ENCODE peak calls at places on chromosomes 12 and 14, in nine cellular contexts. T, R, Z, X, B, D, U, Q and E are unnamed samples.

GRCh38 chr14:100131181-100131580 is 28.3 kb downstream of the DEGS2 start:
- DNase-seq in X (peak; percentile 78), D (no peak), B (no peak), Q (no peak), R (no peak), U (no peak), T (no peak), Z (no peak), E (no peak)

GRCh38 chr12:21852251-21852650 is 77.7 kb upstream of the KCNJ8 start:
- DNase-seq in R (no peak), Z (no peak), Q (no peak), B (peak; percentile 90), T (no peak), U (no peak), X (no peak), D (no peak), E (no peak)

GRCh38 chr12:71694099-71694820 is 8.4 kb downstream of the TMEM19 start:
- DNase-seq in B (no peak), R (no peak), T (no peak), Q (no peak), Z (no peak), X (no peak), D (no peak), U (no peak), E (no peak)

GRCh38 chr12:11922361-11922760 is 148.4 kb upstream of the BCL2L14 start:
- DNase-seq in Q (no peak), X (no peak), R (no peak), B (no peak), U (no peak), D (no peak), T (no peak), Z (no peak), E (no peak)

GRCh38 chr14:89616425-89617141 is 199.6 kb upstream of the FOXN3 start:
- DNase-seq in B (peak; percentile 39), R (no peak), U (no peak), X (no peak), T (peak; percentile 28), D (no peak), Q (no peak), Z (no peak), E (no peak)

GRCh38 chr14:52349731-52350130 is 35.6 kb downstream of the PTGER2 start:
- DNase-seq in U (no peak), T (no peak), Q (no peak), D (no peak), Z (no peak), B (no peak), R (no peak), X (no peak), E (no peak)

GRCh38 chr12:88932457-88932856 is 352.2 kb upstream of the KITLG start:
- DNase-seq in U (no peak), Z (no peak), T (no peak), X (no peak), Q (no peak), D (no peak), R (no peak), B (no peak), E (no peak)

GRCh38 chr12:124426594-124427550 is 132.0 kb downstream of the RFLNA start:
- DNase-seq in Q (no peak), X (no peak), T (no peak), D (no peak), U (no peak), R (no peak), B (no peak), Z (peak; percentile 48), E (no peak)

GRCh38 chr14:24037658-24038037 is 14.2 kb upstream of the CARMIL3 start:
- DNase-seq in B (no peak), R (no peak), X (peak; percentile 50), Z (no peak), T (no peak), Q (peak; percentile 79), D (peak; percentile 63), U (no peak), E (no peak)

GRCh38 chr14:68671899-68672298 is 121.0 kb downstream of the ZFP36L1 start:
- DNase-seq in X (no peak), R (no peak), B (no peak), U (no peak), D (no peak), T (peak; percentile 61), Q (no peak), Z (no peak), E (no peak)

GRCh38 chr12:8603858-8604257 is 8.8 kb downstream of the AICDA start:
- DNase-seq in U (no peak), Z (no peak), T (no peak), B (no peak), Q (no peak), D (no peak), R (no peak), X (no peak), E (no peak)

GRCh38 chr14:22997676-22998323 is 12.1 kb downstream of the C14orf93 start:
- DNase-seq in D (no peak), R (no peak), Q (no peak), T (no peak), B (no peak), U (no peak), Z (peak; percentile 46), X (no peak), E (no peak)

GRCh38 chr12:62604856-62605255 is 138.2 kb downstream of the MON2 start:
- DNase-seq in Z (no peak), T (peak; percentile 44), U (no peak), Q (no peak), X (no peak), R (no peak), B (peak; percentile 35), D (no peak), E (no peak)

DNA sequence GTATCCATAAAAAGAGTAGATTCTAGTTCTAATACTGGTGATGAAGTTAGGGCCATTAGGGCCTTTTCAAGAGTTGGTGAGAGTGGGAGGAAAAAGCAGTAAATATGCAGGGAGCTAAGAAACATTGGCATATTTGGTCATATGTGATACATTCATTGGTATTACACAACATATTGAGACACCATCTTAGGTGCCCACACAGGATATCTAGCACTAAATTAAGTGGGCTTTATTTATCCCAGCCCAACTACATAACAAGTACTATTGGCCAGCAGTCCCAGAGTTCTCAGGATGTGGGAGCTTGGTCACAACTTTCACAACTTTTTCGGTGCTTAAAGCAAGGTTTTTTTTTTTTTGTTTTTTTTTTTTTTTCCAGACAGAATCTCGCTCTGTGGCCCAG is 2.0 kb upstream of the ING4 start:
- DNase-seq in X (no peak), Q (no peak), R (no peak), U (no peak), B (no peak), T (no peak), D (no peak), Z (no peak), E (no peak)
- H3K4me1 ChIP-seq in X (peaks cover 18% of the 10 kb centered on the region), Q (peaks cover 13% of the 10 kb centered on the region), R (peaks cover 21% of the 10 kb centered on the region), U (peaks cover 12% of the 10 kb centered on the region), B (no peaks in the 10 kb centered on the region), T (peaks cover 10% of the 10 kb centered on the region), D (peaks cover 11% of the 10 kb centered on the region), Z (peaks cover 9% of the 10 kb centered on the region), E (no peaks in the 10 kb centered on the region)

GRCh38 chr12:117034249-117034648 is 65.0 kb downstream of the TESC start:
- DNase-seq in T (no peak), D (no peak), U (no peak), Q (peak; percentile 42), Z (no peak), X (no peak), B (no peak), R (peak; percentile 9), E (peak; percentile 44)
- H3K27ac ChIP-seq in T (no peak overlapping the region), D (no peak overlapping the region), U (peak overlapping the region; percentile 42), Q (peak overlapping the region; percentile 77), Z (no peak overlapping the region), X (peak overlapping the region; percentile 48), B (no peak overlapping the region), R (peak overlapping the region; percentile 30), E (no peak overlapping the region)

DNA sequence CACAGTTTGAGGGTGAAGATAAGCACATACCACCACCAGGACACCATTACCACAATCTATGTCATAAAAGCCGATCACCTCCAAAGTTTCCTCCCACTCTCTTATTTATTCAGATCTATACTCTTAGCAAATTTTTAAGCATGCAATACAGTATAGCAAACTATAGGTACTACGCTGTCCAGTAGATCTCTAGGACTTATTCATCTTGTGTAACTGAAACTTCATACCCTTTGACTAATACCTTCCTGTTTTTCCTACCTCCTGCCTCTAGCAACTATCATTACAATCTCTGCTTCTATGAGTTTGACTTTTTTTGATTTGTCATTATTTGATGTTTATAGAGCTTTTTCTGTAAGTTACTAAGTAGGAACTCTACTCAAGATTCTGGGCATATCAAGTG is 84.5 kb upstream of the MANSC4 start:
- DNase-seq in B (peak; percentile 44), T (peak; percentile 34), U (no peak), R (no peak), D (no peak), Z (no peak), X (no peak), Q (no peak), E (no peak)
- H3K4me1 ChIP-seq in B (peaks cover 9% of the 10 kb centered on the region), T (no peaks in the 10 kb centered on the region), U (peaks cover 5% of the 10 kb centered on the region), R (no peaks in the 10 kb centered on the region), D (no peaks in the 10 kb centered on the region), Z (no peaks in the 10 kb centered on the region), X (no peaks in the 10 kb centered on the region), Q (no peaks in the 10 kb centered on the region), E (no peaks in the 10 kb centered on the region)

GRCh38 chr14:65357091-65357490 is 55.4 kb upstream of the FUT8 start:
- DNase-seq in R (peak; percentile 49), B (no peak), X (no peak), U (no peak), T (no peak), Z (no peak), D (no peak), Q (no peak), E (no peak)

GRCh38 chr14:65366802-65367570 is 45.5 kb upstream of the FUT8 start:
- DNase-seq in X (no peak), Q (no peak), U (no peak), R (no peak), Z (no peak), D (no peak), B (no peak), T (no peak), E (no peak)

GRCh38 chr14:65360144-65360784 is 52.3 kb upstream of the FUT8 start:
- DNase-seq in U (no peak), T (no peak), Z (no peak), B (no peak), D (no peak), X (no peak), Q (no peak), R (no peak), E (no peak)

GRCh38 chr14:65359503-65359902 is 53.0 kb upstream of the FUT8 start:
- DNase-seq in R (no peak), T (peak; percentile 62), Z (no peak), B (peak; percentile 59), X (no peak), U (no peak), D (no peak), Q (no peak), E (no peak)

GRCh38 chr14:65361920-65362319 is 50.6 kb upstream of the FUT8 start:
- DNase-seq in U (peak; percentile 63), Z (peak; percentile 34), D (peak; percentile 75), X (peak; percentile 60), B (peak; percentile 90), T (no peak), Q (no peak), R (peak; percentile 48), E (no peak)
- H3K27ac ChIP-seq in U (no peak overlapping the region), Z (no peak overlapping the region), D (peak overlapping the region; percentile 74), X (peak overlapping the region; percentile 33), B (peak overlapping the region; percentile 58), T (no peak overlapping the region), Q (no peak overlapping the region), R (no peak overlapping the region), E (no peak overlapping the region)

GRCh38 chr12:49869816-49870500 is 27.1 kb upstream of the BCDIN3D start:
- DNase-seq in X (no peak), Q (peak; percentile 50), U (peak; percentile 57), D (no peak), R (no peak), B (no peak), T (no peak), Z (no peak), E (no peak)
- H3K4me1 ChIP-seq in X (peaks cover 28% of the 10 kb centered on the region), Q (peaks cover 3% of the 10 kb centered on the region), U (peaks cover 53% of the 10 kb centered on the region), D (peaks cover 17% of the 10 kb centered on the region), R (peaks cover 30% of the 10 kb centered on the region), B (peaks cover 27% of the 10 kb centered on the region), T (peaks cover 20% of the 10 kb centered on the region), Z (peaks cover 30% of the 10 kb centered on the region), E (no peaks in the 10 kb centered on the region)